ENCODE peak calls at places on chromosomes 3 and 15, in five cellular contexts. One of them, this sample, is unnamed. For H3K4me1, the result is how much of the 10 kb centered on the place peaks cover.

GRCh38 chr15:40937762-40938529 is 8.8 kb downstream of the DLL4 start:
- DNase-seq in ovary: no peak
- DNase-seq in uterus: no peak
- DNase-seq in stomach: no peak
- DNase-seq in H1: no peak
- DNase-seq in this sample: no peak

GRCh38 chr3:134362221-134362620 is 12.0 kb downstream of the AMOTL2 start:
- DNase-seq in ovary: no peak
- DNase-seq in uterus: no peak
- DNase-seq in stomach: no peak
- DNase-seq in H1: no peak
- DNase-seq in this sample: no peak

GRCh38 chr3:134675726-134676252 is 25.0 kb upstream of the KY start:
- DNase-seq in ovary: no peak
- DNase-seq in uterus: no peak
- DNase-seq in stomach: no peak
- DNase-seq in H1: no peak
- DNase-seq in this sample: no peak

GRCh38 chr3:101725192-101725889 is 927 bp downstream of the CEP97 start:
- DNase-seq in ovary: peak
- DNase-seq in uterus: peak
- DNase-seq in stomach: peak
- DNase-seq in H1: peak
- DNase-seq in this sample: peak

GRCh38 chr3:58973796-58974195 is 76.0 kb downstream of the CFAP20DC start:
- DNase-seq in ovary: no peak
- DNase-seq in uterus: no peak
- DNase-seq in stomach: no peak
- DNase-seq in H1: no peak
- DNase-seq in this sample: no peak

GRCh38 chr3:114904633-114905032 is 242.5 kb downstream of the ZBTB20 start:
- DNase-seq in ovary: no peak
- DNase-seq in uterus: no peak
- DNase-seq in stomach: no peak
- DNase-seq in H1: no peak
- DNase-seq in this sample: no peak

GRCh38 chr15:34793071-34793470 is 2.3 kb downstream of the ACTC1 start:
- DNase-seq in ovary: no peak
- DNase-seq in uterus: no peak
- DNase-seq in stomach: no peak
- DNase-seq in H1: no peak
- DNase-seq in this sample: no peak

GRCh38 chr3:174907628-174908407 is 48.7 kb downstream of the NAALADL2 start:
- DNase-seq in ovary: no peak
- DNase-seq in uterus: no peak
- DNase-seq in stomach: no peak
- DNase-seq in H1: no peak
- DNase-seq in this sample: no peak

GRCh38 chr3:187571701-187572100 is 98.5 kb downstream of the SST start:
- DNase-seq in ovary: no peak
- DNase-seq in uterus: no peak
- DNase-seq in stomach: no peak
- DNase-seq in H1: no peak
- DNase-seq in this sample: no peak

GRCh38 chr15:53910852-53911251 is 67.4 kb upstream of the UNC13C start:
- DNase-seq in ovary: no peak
- DNase-seq in uterus: no peak
- DNase-seq in stomach: peak
- DNase-seq in H1: no peak
- DNase-seq in this sample: no peak

GRCh38 chr15:36877796-36878744 is 222.3 kb downstream of the MEIS2 start:
- DNase-seq in ovary: no peak
- DNase-seq in uterus: no peak
- DNase-seq in stomach: no peak
- DNase-seq in H1: no peak
- DNase-seq in this sample: peak

GRCh38 chr15:51726302-51727073 is 11.0 kb downstream of the LYSMD2 start:
- DNase-seq in ovary: peak
- DNase-seq in uterus: peak
- DNase-seq in stomach: no peak
- DNase-seq in H1: peak
- DNase-seq in this sample: peak

GRCh38 chr3:50050361-50050760 is 38.4 kb upstream of the RBM5 start:
- DNase-seq in ovary: no peak
- DNase-seq in uterus: no peak
- DNase-seq in stomach: no peak
- DNase-seq in H1: no peak
- DNase-seq in this sample: no peak

GRCh38 chr3:105274958-105275357 is 91.8 kb upstream of the ALCAM start:
- DNase-seq in ovary: no peak
- DNase-seq in uterus: no peak
- DNase-seq in stomach: no peak
- DNase-seq in H1: no peak
- DNase-seq in this sample: no peak

GRCh38 chr15:38389924-38390542 is 63.9 kb upstream of the FAM98B start:
- DNase-seq in ovary: peak
- DNase-seq in uterus: peak
- DNase-seq in stomach: peak
- DNase-seq in H1: peak
- DNase-seq in this sample: no peak

GRCh38 chr3:121723485-121723884 is 26.1 kb downstream of the GOLGB1 start:
- DNase-seq in ovary: no peak
- DNase-seq in uterus: no peak
- DNase-seq in stomach: no peak
- DNase-seq in H1: no peak
- DNase-seq in this sample: no peak

GRCh38 chr3:45132568-45133211 is 13.5 kb downstream of the CDCP1 start:
- DNase-seq in ovary: no peak
- DNase-seq in uterus: no peak
- DNase-seq in stomach: no peak
- DNase-seq in H1: no peak
- DNase-seq in this sample: no peak

GRCh38 chr3:130644600-130645232 is 101.9 kb downstream of the PIK3R4 start:
- DNase-seq in ovary: no peak
- DNase-seq in uterus: no peak
- DNase-seq in stomach: no peak
- DNase-seq in H1: no peak
- DNase-seq in this sample: no peak

GRCh38 chr3:72143322-72143721 is 358.4 kb upstream of the PROK2 start:
- DNase-seq in ovary: no peak
- DNase-seq in uterus: no peak
- DNase-seq in stomach: no peak
- DNase-seq in H1: no peak
- DNase-seq in this sample: no peak

DNA sequence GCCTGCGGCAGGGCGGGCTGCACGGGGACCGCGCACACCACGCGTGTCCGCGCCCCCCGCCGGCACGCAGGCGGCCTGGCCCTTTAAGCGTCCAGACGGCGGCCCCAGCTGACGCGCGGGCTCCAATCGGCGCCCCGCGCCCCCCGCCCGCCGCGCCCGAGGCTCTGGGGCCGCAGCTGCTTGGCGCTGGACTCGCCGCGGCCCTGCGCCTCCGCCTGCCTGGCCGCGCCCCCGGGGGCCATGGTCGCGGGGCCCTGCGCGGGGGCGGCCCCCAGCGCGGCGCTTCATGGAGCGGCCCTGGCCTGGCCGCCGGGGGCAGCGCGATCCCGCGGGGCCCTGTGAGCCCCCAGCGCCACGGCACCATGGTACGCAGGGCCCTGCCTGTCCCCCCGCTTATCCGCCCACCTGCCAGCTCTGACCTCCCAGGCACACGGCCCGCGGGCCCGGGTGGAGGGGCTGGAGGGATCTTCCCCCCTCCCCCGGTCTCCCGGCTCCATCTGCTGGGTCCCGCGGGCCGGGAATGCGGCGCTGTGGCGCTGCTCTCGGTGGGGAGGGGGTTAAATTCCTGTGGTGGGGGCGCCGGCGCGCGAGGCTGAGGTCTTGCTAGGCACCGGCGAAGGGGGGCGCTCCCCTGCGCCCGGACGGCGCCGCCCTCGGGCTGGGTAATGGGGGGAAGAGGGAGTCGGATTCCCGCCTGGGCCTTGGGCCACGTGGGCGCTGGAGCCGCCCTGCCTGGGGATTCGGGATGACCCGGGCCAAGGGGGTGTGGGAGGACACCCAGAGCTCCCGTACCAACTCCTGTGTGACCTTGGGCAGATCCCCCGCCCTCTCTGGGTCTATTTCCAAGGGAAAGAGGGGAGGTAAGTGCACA is 1.1 kb downstream of the ZBTB47 start:
- DNase-seq in ovary: peak
- DNase-seq in uterus: peak
- DNase-seq in stomach: peak
- DNase-seq in H1: peak
- DNase-seq in this sample: peak
- H3K4me1 ChIP-seq in ovary: under half
- H3K4me1 ChIP-seq in uterus: under half
- H3K4me1 ChIP-seq in stomach: half or more
- H3K4me1 ChIP-seq in H1: under half
- H3K4me1 ChIP-seq in this sample: under half

DNA sequence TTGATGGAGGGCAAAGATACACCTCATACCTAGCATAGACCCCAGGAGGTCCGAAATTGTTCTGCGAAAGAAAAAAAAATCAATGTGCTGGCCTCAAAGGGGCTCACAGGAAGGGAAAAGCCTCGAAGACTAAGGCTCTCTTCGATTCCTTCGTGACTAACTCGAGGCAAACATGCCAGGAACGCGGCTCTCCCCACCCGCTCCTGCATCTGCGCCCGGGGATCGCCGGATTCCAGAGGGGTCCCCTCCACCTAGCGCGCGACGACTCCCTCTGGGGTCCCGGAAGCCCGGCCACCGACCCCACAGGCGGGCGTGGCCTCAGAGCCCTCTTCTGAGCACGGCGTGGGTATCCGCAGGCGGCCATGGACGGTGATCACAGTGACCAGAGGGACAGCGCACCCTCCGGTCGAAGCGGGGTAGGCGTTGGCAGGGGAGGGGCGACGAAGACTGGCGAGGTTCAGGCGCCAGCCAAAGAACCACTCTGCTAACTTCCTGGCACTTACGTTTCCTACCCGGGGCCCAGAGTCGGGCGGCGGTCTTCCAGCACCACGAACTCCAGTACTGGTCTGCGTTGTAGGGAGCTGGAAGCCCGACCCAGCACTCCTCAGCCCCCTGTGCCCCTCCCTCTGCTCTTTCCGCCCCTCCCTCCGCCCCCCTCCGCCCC is 517 bp upstream of the EIF3J start:
- DNase-seq in ovary: no peak
- DNase-seq in uterus: no peak
- DNase-seq in stomach: peak
- DNase-seq in H1: peak
- DNase-seq in this sample: peak
- TF ChIP-seq POLR2A in ovary: peak
- TF ChIP-seq POLR2A in uterus: peak
- TF ChIP-seq POLR2A in stomach: no peak
- TF ChIP-seq POLR2A in H1: peak
- TF ChIP-seq POLR2A in this sample: peak

GRCh38 chr3:197795200-197795599 is 4.1 kb downstream of the LRCH3 start:
- DNase-seq in ovary: no peak
- DNase-seq in uterus: no peak
- DNase-seq in stomach: no peak
- DNase-seq in H1: no peak
- DNase-seq in this sample: no peak

GRCh38 chr3:197796087-197796486 is 5.0 kb downstream of the LRCH3 start:
- DNase-seq in ovary: no peak
- DNase-seq in uterus: no peak
- DNase-seq in stomach: no peak
- DNase-seq in H1: no peak
- DNase-seq in this sample: no peak

GRCh38 chr3:197793246-197793645 is 2.2 kb downstream of the LRCH3 start:
- DNase-seq in ovary: no peak
- DNase-seq in uterus: no peak
- DNase-seq in stomach: no peak
- DNase-seq in H1: no peak
- DNase-seq in this sample: no peak

GRCh38 chr3:197792019-197792647 is 1.1 kb downstream of the LRCH3 start:
- DNase-seq in ovary: no peak
- DNase-seq in uterus: no peak
- DNase-seq in stomach: no peak
- DNase-seq in H1: no peak
- DNase-seq in this sample: no peak

GRCh38 chr3:197794115-197794514 is 3.1 kb downstream of the LRCH3 start:
- DNase-seq in ovary: no peak
- DNase-seq in uterus: no peak
- DNase-seq in stomach: no peak
- DNase-seq in H1: no peak
- DNase-seq in this sample: no peak
- H3K4me1 ChIP-seq in ovary: under half
- H3K4me1 ChIP-seq in uterus: under half
- H3K4me1 ChIP-seq in stomach: half or more
- H3K4me1 ChIP-seq in H1: under half
- H3K4me1 ChIP-seq in this sample: half or more

GRCh38 chr3:36965440-36965839 is 20.6 kb upstream of the TRANK1 start:
- DNase-seq in ovary: no peak
- DNase-seq in uterus: no peak
- DNase-seq in stomach: no peak
- DNase-seq in H1: no peak
- DNase-seq in this sample: no peak

GRCh38 chr3:36972163-36972562 is 20.8 kb downstream of the EPM2AIP1 start:
- DNase-seq in ovary: no peak
- DNase-seq in uterus: no peak
- DNase-seq in stomach: no peak
- DNase-seq in H1: no peak
- DNase-seq in this sample: no peak

GRCh38 chr3:36973141-36973540 is 19.8 kb downstream of the EPM2AIP1 start:
- DNase-seq in ovary: no peak
- DNase-seq in uterus: no peak
- DNase-seq in stomach: no peak
- DNase-seq in H1: no peak
- DNase-seq in this sample: no peak

GRCh38 chr3:36969085-36969484 is 23.8 kb downstream of the EPM2AIP1 start:
- DNase-seq in ovary: no peak
- DNase-seq in uterus: no peak
- DNase-seq in stomach: no peak
- DNase-seq in H1: no peak
- DNase-seq in this sample: no peak

DNA sequence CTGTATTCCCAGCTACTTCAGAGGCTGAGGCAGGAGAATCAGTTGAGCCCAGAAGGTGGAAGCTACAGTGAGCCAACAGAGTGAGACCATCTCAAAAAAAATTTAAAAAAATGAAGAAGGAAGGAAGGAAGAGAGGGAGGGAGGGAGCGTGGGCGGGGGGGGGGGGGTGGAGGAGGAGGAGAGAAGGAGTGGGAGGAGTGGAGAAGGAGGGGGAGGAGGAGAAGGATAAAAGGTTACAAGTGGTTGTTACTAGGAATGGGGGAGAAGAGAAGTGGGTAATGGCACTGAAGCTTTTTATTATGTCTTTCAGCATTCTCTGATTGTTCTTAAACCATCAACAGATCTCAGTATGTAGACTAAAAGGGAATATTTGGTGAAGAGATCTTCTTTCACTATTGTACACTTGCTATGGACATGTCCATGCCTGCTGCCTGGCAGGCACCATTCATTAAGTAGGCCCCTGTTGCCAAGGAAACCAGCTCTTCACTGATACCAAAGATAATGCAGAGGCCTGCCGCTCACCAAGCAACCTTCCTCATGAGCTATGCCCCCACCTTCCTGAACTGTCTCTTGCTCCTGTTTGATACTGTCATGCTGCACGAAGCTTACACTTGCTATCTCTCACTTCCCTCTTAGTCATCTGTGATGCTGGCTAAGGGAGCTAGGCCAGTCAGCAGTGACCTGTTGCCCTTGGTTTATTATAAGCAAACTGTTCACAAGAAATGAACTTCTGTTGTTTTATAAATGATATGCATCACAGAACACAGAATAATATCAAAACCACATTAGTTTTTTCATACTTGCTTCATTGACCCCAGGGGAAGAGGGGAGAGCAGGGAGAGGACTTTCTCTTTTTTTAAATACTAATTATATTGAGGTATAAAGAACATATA is 23.1 kb downstream of the EPM2AIP1 start:
- DNase-seq in ovary: no peak
- DNase-seq in uterus: no peak
- DNase-seq in stomach: no peak
- DNase-seq in H1: no peak
- DNase-seq in this sample: peak
- TF ChIP-seq POLR2A in ovary: no peak
- TF ChIP-seq POLR2A in uterus: no peak
- TF ChIP-seq POLR2A in stomach: no peak
- TF ChIP-seq POLR2A in H1: no peak
- TF ChIP-seq POLR2A in this sample: no peak

This sample was measured in heart left ventricle.